ENCODE peak calls at places on chromosomes 6 and 20, in seven cellular contexts. G, Y, U, D, K, V and X are unnamed samples.

GRCh38 chr6:3428700-3429099 is 28.1 kb downstream of the SLC22A23 start:
- DNase-seq in G (no peak), Y (no peak), U (no peak), D (no peak), K (no peak), V (no peak), X (no peak)

GRCh38 chr20:3733119-3733995 is 872 bp downstream of the HSPA12B start:
- DNase-seq in G (no peak), Y (no peak), U (no peak), D (no peak), K (no peak), V (no peak), X (no peak)

GRCh38 chr6:9484686-9485085 is 930.2 kb downstream of the TFAP2A start:
- DNase-seq in G (no peak), Y (no peak), U (no peak), D (no peak), K (no peak), V (no peak), X (no peak)

GRCh38 chr6:10847684-10848083 is 9.3 kb upstream of the MAK start:
- DNase-seq in G (no peak), Y (no peak), U (no peak), D (no peak), K (no peak), V (peak), X (no peak)

GRCh38 chr20:45163071-45163803 is 11.5 kb upstream of the PI3 start:
- DNase-seq in G (no peak), Y (no peak), U (no peak), D (no peak), K (no peak), V (no peak), X (no peak)

GRCh38 chr20:35021063-35021462 is 65.4 kb downstream of the MYH7B start:
- DNase-seq in G (no peak), Y (no peak), U (no peak), D (no peak), K (no peak), V (no peak), X (no peak)

GRCh38 chr6:53426544-53427270 is 78.0 kb upstream of the ELOVL5 start:
- DNase-seq in G (no peak), Y (no peak), U (no peak), D (no peak), K (no peak), V (no peak), X (no peak)

GRCh38 chr6:63941747-63942470 is 306.3 kb downstream of the PHF3 start:
- DNase-seq in G (no peak), Y (no peak), U (no peak), D (no peak), K (no peak), V (peak), X (no peak)

GRCh38 chr6:157763129-157763893 is 59.7 kb upstream of the SNX9 start:
- DNase-seq in G (no peak), Y (peak), U (no peak), D (peak), K (no peak), V (peak), X (no peak)